ENCODE peak calls at places on chromosomes 7 and 10, in eight cellular contexts. N, S, W, X, E, Q, R and J are unnamed samples.

GRCh38 chr7:70574970-70575799 is 556.8 kb upstream of the GALNT17 start:
- DNase-seq in E (no peak), Q (no peak), N (no peak), X (no peak), W (no peak), R (no peak), S (no peak), J (no peak)

GRCh38 chr10:20944789-20945502 is 47.8 kb upstream of the NEBL start:
- DNase-seq in N (no peak), Q (no peak), W (no peak), X (no peak), R (no peak), S (no peak), E (no peak), J (no peak)

GRCh38 chr10:28367865-28368541 is 65.1 kb upstream of the MPP7 start:
- DNase-seq in E (no peak), N (no peak), S (no peak), X (no peak), R (no peak), Q (no peak), W (peak), J (peak)

GRCh38 chr7:102377-102711 is 90.0 kb upstream of the FAM20C start:
- DNase-seq in R (no peak), S (no peak), E (no peak), N (no peak), X (no peak), W (no peak), Q (no peak), J (no peak)

GRCh38 chr7:16430133-16430532 is 8.8 kb upstream of the CRPPA start:
- DNase-seq in X (no peak), R (no peak), N (no peak), W (no peak), S (no peak), E (no peak), Q (no peak), J (no peak)

GRCh38 chr7:91668217-91668616 is 212.3 kb downstream of the MTERF1 start:
- DNase-seq in X (no peak), E (no peak), R (no peak), N (no peak), W (no peak), Q (no peak), S (no peak), J (no peak)

GRCh38 chr7:2033586-2034135 is 199.1 kb downstream of the MAD1L1 start:
- DNase-seq in E (no peak), W (no peak), S (no peak), X (no peak), Q (no peak), N (peak), R (no peak), J (no peak)

GRCh38 chr7:32275216-32275979 is 205.2 kb upstream of the PDE1C start:
- DNase-seq in S (no peak), E (no peak), W (no peak), R (no peak), N (no peak), X (no peak), Q (no peak), J (no peak)

GRCh38 chr10:46541735-46542566 is 14.5 kb downstream of the GPRIN2 start:
- DNase-seq in W (peak), S (peak), N (peak), E (no peak), Q (no peak), X (peak), R (no peak), J (peak)

GRCh38 chr10:78367012-78367411 is 333.3 kb downstream of the RPS24 start:
- DNase-seq in Q (no peak), X (no peak), R (peak), S (no peak), E (no peak), N (no peak), W (peak), J (no peak)

GRCh38 chr10:28432210-28432676 is 100.7 kb upstream of the WAC start:
- DNase-seq in N (no peak), Q (peak), W (peak), X (peak), E (peak), R (peak), S (no peak), J (peak)

GRCh38 chr7:149071641-149072437 is 18.7 kb downstream of the ZNF786 start:
- DNase-seq in X (no peak), Q (no peak), N (no peak), E (peak), W (peak), R (peak), S (no peak), J (no peak)

GRCh38 chr7:20798694-20799121 is 12.0 kb upstream of the SP8 start:
- DNase-seq in X (no peak), W (no peak), R (no peak), N (no peak), Q (no peak), E (no peak), S (no peak), J (no peak)

GRCh38 chr7:140656548-140657515 is 15.9 kb upstream of the ADCK2 start:
- DNase-seq in W (peak), S (no peak), Q (no peak), N (peak), E (no peak), X (peak), R (peak), J (peak)

GRCh38 chr10:112507988-112508387 is 61.0 kb downstream of the VTI1A start:
- DNase-seq in X (no peak), W (no peak), N (no peak), R (no peak), Q (no peak), E (no peak), S (no peak), J (no peak)

GRCh38 chr7:88226886-88227516 is 7.2 kb upstream of the SRI start:
- DNase-seq in Q (no peak), E (no peak), N (no peak), R (no peak), W (peak), S (no peak), X (peak), J (peak)

GRCh38 chr10:458466-458865 is 231.0 kb downstream of the DIP2C start:
- DNase-seq in N (no peak), W (no peak), Q (no peak), R (peak), X (no peak), E (no peak), S (no peak), J (peak)

GRCh38 chr10:17768957-17769356 is 17.0 kb downstream of the TMEM236 start:
- DNase-seq in N (no peak), E (no peak), W (no peak), X (no peak), Q (no peak), S (no peak), R (no peak), J (no peak)

GRCh38 chr10:97355571-97355975 is 21.0 kb upstream of the FRAT2 start:
- DNase-seq in N (no peak), X (peak), Q (no peak), S (no peak), W (peak), E (no peak), R (no peak), J (peak)

GRCh38 chr10:51000164-51000563 is 74.1 kb upstream of the PRKG1 start:
- DNase-seq in N (no peak), R (no peak), X (no peak), E (no peak), W (no peak), S (no peak), Q (no peak), J (no peak)

GRCh38 chr7:15687645-15688025 is 1.2 kb upstream of the MEOX2 start:
- DNase-seq in X (no peak), Q (no peak), R (no peak), W (no peak), S (peak), N (no peak), E (no peak), J (no peak)

GRCh38 chr10:63618552-63618951 is 97.4 kb downstream of the REEP3 start:
- DNase-seq in N (no peak), W (no peak), S (no peak), R (no peak), E (no peak), X (no peak), Q (no peak), J (no peak)

GRCh38 chr10:33363112-33363511 is 28.6 kb upstream of the NRP1 start:
- DNase-seq in X (no peak), W (no peak), R (no peak), S (no peak), N (no peak), Q (no peak), E (no peak), J (no peak)

GRCh38 chr10:88897019-88897853 is 17.2 kb downstream of the STAMBPL1 start:
- DNase-seq in R (no peak), N (no peak), E (no peak), Q (no peak), X (no peak), W (no peak), S (no peak), J (peak)

GRCh38 chr7:73858807-73859206 is 2.2 kb upstream of the TMEM270 start:
- DNase-seq in X (no peak), N (no peak), Q (no peak), R (no peak), E (no peak), W (no peak), S (no peak), J (no peak)

GRCh38 chr10:119588071-119588470 is 8.7 kb downstream of the TIAL1 start:
- DNase-seq in N (no peak), X (no peak), Q (no peak), S (no peak), E (no peak), R (no peak), W (no peak), J (no peak)

GRCh38 chr7:113283861-113284260 is 165.5 kb upstream of the SMIM30 start:
- DNase-seq in X (no peak), W (no peak), Q (no peak), N (no peak), R (no peak), E (no peak), S (no peak), J (no peak)

GRCh38 chr10:23063387-23064287 is 31.7 kb upstream of the MSRB2 start:
- DNase-seq in X (no peak), N (no peak), R (no peak), S (no peak), Q (no peak), W (no peak), E (peak), J (no peak)

GRCh38 chr7:128963327-128963757 is 25.6 kb downstream of the IRF5 start:
- DNase-seq in S (no peak), X (no peak), N (no peak), E (no peak), Q (no peak), W (no peak), R (no peak), J (no peak)

GRCh38 chr7:5421626-5422323 is 1.9 kb downstream of the TNRC18 start:
- DNase-seq in N (no peak), E (peak), Q (peak), R (peak), W (peak), X (peak), S (peak), J (peak)

GRCh38 chr10:60385399-60385738 is 4.3 kb downstream of the ANK3 start:
- DNase-seq in Q (no peak), X (no peak), E (no peak), W (no peak), R (no peak), N (no peak), S (no peak), J (no peak)

GRCh38 chr10:78621183-78621789 is 447.5 kb upstream of the ZMIZ1 start:
- DNase-seq in S (no peak), Q (no peak), W (no peak), X (peak), E (no peak), R (no peak), N (no peak), J (no peak)

GRCh38 chr7:47573758-47574472 is 8.0 kb downstream of the TNS3 start:
- DNase-seq in N (peak), R (no peak), W (peak), Q (peak), E (no peak), S (no peak), X (peak), J (no peak)

GRCh38 chr10:77073066-77073960 is 564.3 kb downstream of the KCNMA1 start:
- DNase-seq in X (no peak), Q (peak), E (no peak), W (peak), N (peak), R (peak), S (peak), J (peak)

GRCh38 chr7:75623390-75624133 is 115.2 kb downstream of the HIP1 start:
- DNase-seq in N (no peak), Q (no peak), W (peak), R (no peak), X (no peak), E (no peak), S (no peak), J (no peak)

GRCh38 chr10:11748866-11749265 is 6.7 kb downstream of the ECHDC3 start:
- DNase-seq in Q (no peak), N (no peak), W (no peak), E (no peak), S (no peak), R (no peak), X (no peak), J (no peak)
- H3K4me3 ChIP-seq in Q (no peak), N (no peak), W (no peak), E (no peak), S (no peak), R (no peak), X (no peak), J (no peak)

DNA sequence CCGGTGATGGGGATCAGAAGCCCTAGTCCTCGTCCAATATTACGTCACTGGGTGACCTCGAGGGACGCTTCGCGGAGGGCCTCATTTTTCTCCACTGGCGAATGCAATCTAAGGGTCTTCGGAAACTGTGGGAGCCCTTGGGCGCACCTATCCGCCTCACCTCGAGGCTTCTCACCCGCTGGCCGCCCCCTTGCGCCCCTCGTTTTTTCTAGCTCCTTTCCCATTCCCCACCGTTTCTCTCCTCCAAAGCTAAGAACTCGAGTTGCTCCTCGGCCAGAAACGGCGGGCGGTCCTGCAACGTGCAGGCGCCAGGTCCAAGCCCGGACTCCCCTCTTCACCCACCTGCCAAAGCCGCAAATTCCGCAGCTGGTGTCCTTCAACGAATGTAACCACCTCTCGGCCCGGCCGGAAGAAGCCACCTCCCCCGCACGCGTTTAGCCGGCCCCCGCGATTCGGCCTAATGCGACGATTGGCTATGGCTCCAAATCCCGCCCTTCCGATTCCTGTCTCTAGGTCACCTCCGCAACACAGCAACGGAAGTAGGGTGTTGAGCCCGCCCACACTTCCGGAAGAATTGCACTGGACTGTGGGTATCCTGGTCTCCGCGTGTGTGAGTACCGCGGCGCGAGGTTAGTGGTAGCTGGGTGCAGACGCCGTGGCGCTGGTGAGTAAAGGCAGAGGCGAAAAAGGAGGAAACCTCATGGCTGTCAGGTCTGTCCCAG is at the start of the genes ATP5MK and PDCD11:
- DNase-seq in S (peak), N (peak), E (peak), W (peak), Q (peak), X (peak), R (peak), J (peak)
- TF ChIP-seq POLR2A in S (no peak), N (peak), E (peak), W (peak), Q (peak), X (no peak), R (peak), J (peak)

DNA sequence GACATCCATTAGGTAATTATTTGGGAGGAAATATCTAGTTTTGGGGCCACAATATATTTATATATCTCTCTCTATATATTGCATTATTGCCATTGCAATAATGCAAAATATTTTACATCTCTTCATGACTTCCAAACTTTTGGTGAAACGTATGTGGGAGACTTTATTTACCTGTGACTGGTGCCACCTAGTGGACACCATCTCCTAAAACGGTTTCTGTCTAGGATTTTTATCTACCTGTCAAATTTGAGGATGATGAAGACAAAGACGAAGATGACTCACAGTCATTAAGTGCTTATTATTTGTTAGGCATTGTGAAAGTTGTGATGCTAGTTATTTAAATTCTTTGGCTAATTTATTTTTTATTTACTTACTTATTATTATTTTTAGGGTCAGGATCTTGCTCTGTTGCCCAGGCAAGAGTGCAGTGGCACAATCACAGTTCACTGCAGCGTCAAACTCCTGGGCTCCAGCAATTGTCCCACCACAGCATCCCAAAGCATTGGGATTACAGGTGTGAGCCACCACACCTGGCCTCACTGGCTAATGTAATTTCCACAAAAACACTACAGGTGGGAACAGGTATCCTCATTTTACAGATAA is 18.7 kb upstream of the CBLL1 start:
- DNase-seq in N (no peak), W (peak), X (peak), S (no peak), R (no peak), Q (peak), E (peak), J (peak)
- TF ChIP-seq EP300 in N (no peak), W (no peak), X (no peak), S (no peak), R (no peak), Q (no peak), E (no peak), J (no peak)

DNA sequence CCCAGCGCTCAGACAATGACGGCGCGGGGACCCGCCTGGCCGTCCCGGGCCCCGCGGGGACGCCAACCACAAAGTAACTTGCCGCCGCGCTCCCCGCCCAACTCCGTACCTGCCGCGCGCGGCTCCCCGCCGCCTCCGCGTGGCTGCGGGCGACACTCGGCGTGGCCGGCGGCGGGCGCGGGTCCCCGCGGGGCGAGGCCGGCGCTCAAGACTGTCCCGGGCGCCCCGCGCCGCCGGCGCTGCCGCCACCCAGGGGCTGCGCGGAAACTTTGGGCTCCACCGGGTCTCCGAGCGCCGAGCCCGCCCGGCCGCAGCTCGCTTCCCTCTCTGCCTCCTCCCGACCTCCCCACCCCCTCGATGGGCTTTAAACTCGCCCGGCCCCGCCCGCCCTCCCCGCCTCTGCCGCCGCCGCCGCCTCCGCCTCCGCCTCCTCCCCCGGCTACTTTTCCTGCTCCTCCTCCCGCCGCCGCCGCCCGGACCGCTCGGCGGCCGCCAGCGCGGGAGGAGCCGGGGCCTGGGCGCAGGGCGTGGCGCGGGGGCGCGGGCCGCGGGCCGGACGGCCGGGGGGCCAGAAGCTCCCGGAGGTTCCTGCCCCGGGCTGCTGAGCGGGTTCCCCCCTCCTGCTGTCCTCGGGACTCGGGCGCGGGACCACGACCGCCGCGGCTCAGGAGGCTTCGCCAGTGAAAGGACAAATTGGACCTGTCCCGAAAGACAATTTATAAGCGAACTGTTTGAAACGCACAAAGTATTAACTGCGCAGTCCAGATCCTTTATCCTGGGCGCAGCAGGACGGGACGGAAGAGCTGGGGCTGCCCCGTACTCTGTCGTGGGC is 10.6 kb upstream of the GRB10 start:
- DNase-seq in Q (peak), X (peak), S (peak), R (peak), E (peak), N (peak), W (peak), J (peak)
- H3K4me3 ChIP-seq in Q (peak), X (peak), S (peak), R (peak), E (peak), N (peak), W (peak), J (peak)

GRCh38 chr7:126698909-126699308 is 553.8 kb downstream of the GRM8 start:
- DNase-seq in Q (no peak), E (no peak), W (no peak), X (no peak), N (no peak), R (no peak), S (no peak), J (no peak)

GRCh38 chr7:126700807-126701604 is 551.7 kb downstream of the GRM8 start:
- DNase-seq in X (no peak), E (peak), S (no peak), W (peak), R (no peak), N (no peak), Q (peak), J (peak)

GRCh38 chr7:126699707-126700106 is 553.0 kb downstream of the GRM8 start:
- DNase-seq in N (no peak), R (no peak), E (no peak), Q (no peak), X (no peak), S (no peak), W (no peak), J (no peak)

GRCh38 chr7:126698446-126698845 is 554.3 kb downstream of the GRM8 start:
- DNase-seq in R (no peak), N (no peak), E (no peak), Q (no peak), X (no peak), W (no peak), S (no peak), J (no peak)

DNA sequence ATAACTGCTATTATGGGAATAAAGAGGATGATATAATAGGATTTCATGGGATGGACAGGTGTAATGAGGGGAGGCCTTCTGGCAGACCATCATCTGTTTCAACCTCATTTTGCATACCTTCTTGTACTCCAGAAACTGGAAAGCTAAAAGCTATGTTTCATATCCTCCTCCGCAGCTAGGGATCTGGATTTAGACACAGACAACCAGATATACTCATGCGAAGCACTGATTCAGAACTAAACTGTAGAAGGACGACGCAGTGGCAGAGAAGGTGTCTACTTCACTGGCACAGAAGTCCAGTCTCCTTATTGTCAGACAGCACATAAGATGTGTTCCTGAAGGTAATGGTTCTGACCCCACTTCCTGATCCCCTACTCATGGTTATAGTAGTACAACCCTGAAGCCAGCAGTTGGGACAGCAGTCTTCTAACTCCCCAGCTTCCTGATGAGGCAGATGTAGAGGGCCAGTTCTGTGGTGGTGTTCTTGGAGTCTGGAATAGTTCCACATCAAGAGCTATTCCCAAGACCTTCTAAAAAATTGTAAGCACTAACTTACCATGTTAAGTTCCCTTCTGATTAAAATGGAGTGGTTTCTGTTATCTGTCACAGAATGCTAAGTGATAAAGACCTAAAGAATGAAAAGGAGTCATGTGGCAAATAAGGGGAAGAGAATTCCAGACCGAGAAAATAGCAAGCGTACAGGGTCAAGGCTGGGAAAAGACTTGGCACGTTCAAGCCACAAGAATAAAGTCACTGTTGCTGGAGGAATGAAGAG is 550.3 kb downstream of the GRM8 start:
- DNase-seq in S (no peak), W (no peak), E (no peak), Q (no peak), X (no peak), N (no peak), R (no peak), J (no peak)
- TF ChIP-seq POLR2A in S (no peak), W (no peak), E (no peak), Q (no peak), X (no peak), N (no peak), R (no peak), J (no peak)

GRCh38 chr7:98434087-98434486 is 33.2 kb upstream of the BAIAP2L1 start:
- DNase-seq in R (no peak), W (no peak), N (no peak), E (no peak), X (no peak), S (no peak), Q (no peak), J (no peak)
- TF ChIP-seq EP300 in R (no peak), W (no peak), N (no peak), E (no peak), X (no peak), S (no peak), Q (no peak), J (no peak)